ENCODE peak calls at places on chromosomes 5 and 9, in seven cellular contexts. G, M, B, L, Q, Y and H are unnamed samples.

GRCh38 chr9:134058716-134059115 is 9.1 kb downstream of the BRD3 start:
- DNase-seq in Q (peak; percentile 57), B (no peak), L (peak; percentile 31), G (peak; percentile 71), M (no peak), Y (peak; percentile 55), H (no peak)

GRCh38 chr5:143182901-143183820 is 220.3 kb downstream of the NR3C1 start:
- DNase-seq in M (peak; percentile 89), G (no peak), Y (peak; percentile 65), Q (no peak), L (peak; percentile 73), B (no peak), H (no peak)

GRCh38 chr5:150503977-150504620 is 3.8 kb upstream of the NDST1 start:
- DNase-seq in M (peak; percentile 56), Q (no peak), B (no peak), Y (peak; percentile 73), L (no peak), G (no peak), H (no peak)

GRCh38 chr5:4093970-4094369 is 498.3 kb downstream of the IRX1 start:
- DNase-seq in L (no peak), Q (no peak), G (no peak), Y (no peak), B (no peak), M (no peak), H (no peak)

GRCh38 chr5:66242050-66242449 is 98.0 kb downstream of the SREK1 start:
- DNase-seq in G (no peak), Q (no peak), Y (no peak), B (peak; percentile 14), M (no peak), L (peak; percentile 19), H (no peak)

GRCh38 chr9:96025995-96026572 is 150.6 kb downstream of the ERCC6L2 start:
- DNase-seq in Q (no peak), M (no peak), B (no peak), Y (no peak), L (no peak), G (no peak), H (no peak)

GRCh38 chr5:32504923-32505596 is 60.5 kb upstream of the ZFR start:
- DNase-seq in Q (peak; percentile 79), B (no peak), G (no peak), M (peak; percentile 96), L (peak; percentile 93), Y (peak; percentile 81), H (no peak)

GRCh38 chr9:114624656-114625055 is 13.6 kb downstream of the TMEM268 start:
- DNase-seq in G (no peak), M (no peak), Y (no peak), B (no peak), L (no peak), Q (no peak), H (no peak)

GRCh38 chr9:93091453-93092081 is 4.5 kb upstream of the CARD19 start:
- DNase-seq in L (peak; percentile 87), G (peak; percentile 55), Q (peak; percentile 94), Y (no peak), M (peak; percentile 78), B (peak; percentile 67), H (peak; percentile 62)

GRCh38 chr9:126693428-126693931 is 79.8 kb downstream of the LMX1B start:
- DNase-seq in G (no peak), B (no peak), Y (peak; percentile 36), L (no peak), Q (no peak), M (no peak), H (no peak)

GRCh38 chr5:71757590-71758543 is 38.8 kb downstream of the CARTPT start:
- DNase-seq in Y (peak; percentile 64), Q (peak; percentile 49), B (peak; percentile 54), L (peak; percentile 53), G (peak; percentile 73), M (peak; percentile 84), H (peak; percentile 75)

GRCh38 chr5:89283758-89284493 is 400.9 kb upstream of the MEF2C start:
- DNase-seq in M (no peak), G (no peak), Q (no peak), B (no peak), Y (no peak), L (no peak), H (no peak)

GRCh38 chr5:75558972-75559632 is 47.4 kb downstream of the POLK start:
- DNase-seq in Y (no peak), M (peak; percentile 66), L (no peak), B (no peak), G (no peak), Q (no peak), H (no peak)

GRCh38 chr9:87324613-87325194 is 173.0 kb upstream of the DAPK1 start:
- DNase-seq in L (peak; percentile 26), Q (peak; percentile 49), B (peak; percentile 45), G (peak; percentile 67), M (peak; percentile 86), Y (no peak), H (no peak)

GRCh38 chr5:130164966-130165365 is 260.7 kb downstream of the CHSY3 start:
- DNase-seq in B (peak; percentile 8), M (peak; percentile 77), L (peak; percentile 27), Q (no peak), G (peak; percentile 25), Y (no peak), H (no peak)

DNA sequence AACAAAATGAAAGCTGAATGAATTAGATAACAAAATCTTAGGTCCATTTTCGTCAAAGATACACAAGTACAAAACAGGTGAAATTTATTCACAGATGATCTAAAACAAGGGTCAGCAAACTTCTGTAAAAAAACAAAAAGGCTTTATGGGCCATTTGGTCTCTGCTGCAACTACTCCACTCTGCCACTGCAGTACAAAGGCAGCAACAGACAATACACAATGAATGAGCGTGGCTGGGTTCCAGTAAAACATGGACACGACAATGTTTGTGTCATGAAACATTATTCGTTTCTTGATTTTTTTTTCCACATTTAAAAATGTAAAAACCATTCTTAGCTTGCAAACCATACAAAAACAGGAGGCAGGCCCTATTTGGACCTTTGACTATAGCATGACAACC is 71.9 kb downstream of the ECPAS start:
- DNase-seq in B (no peak), G (no peak), Q (no peak), M (peak; percentile 6), Y (no peak), L (no peak), H (no peak)
- TF ChIP-seq CTCF in B (no peak), G (no peak), Q (no peak), M (no peak), Y (no peak), L (no peak), H (no peak)

DNA sequence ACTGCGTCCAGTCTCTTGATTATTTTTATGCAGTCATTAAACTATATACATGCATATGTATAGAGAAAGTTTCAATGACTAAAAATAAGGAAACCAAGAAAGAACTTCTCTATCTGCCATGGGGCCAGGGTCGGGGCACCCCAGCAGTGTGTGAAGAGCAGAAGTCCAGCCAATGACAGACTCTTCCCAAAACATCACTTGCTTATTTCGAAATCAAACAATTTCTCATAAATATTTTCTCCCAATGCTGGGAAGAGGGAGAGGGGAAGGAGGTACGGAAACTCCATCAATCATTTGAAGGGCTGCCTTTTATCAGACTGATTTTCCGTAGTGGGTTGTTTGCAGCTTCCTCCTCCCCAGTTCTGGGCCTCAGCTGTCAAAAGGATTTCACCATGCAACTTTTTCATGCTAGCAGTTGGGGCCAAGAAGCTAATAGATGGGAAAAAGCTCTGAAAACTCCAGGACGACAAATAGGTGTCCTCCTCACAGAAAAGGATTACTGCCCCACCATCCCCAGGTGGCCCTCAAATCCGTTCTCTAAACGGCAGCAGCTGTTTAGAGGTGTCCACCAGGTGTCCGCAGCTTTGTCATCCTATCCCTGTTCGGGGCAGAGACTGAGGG is 617 bp upstream of the FPGS start:
- DNase-seq in L (no peak), B (no peak), M (peak; percentile 81), Y (no peak), G (no peak), Q (no peak), H (no peak)
- TF ChIP-seq CTCF in L (peak; percentile 3), B (no peak), M (no peak), Y (no peak), G (no peak), Q (peak; percentile 22), H (no peak)

GRCh38 chr5:370311-370958 is 48.9 kb downstream of the AHRR start:
- DNase-seq in B (no peak), L (no peak), Y (no peak), Q (no peak), M (no peak), G (no peak), H (no peak)

GRCh38 chr5:370959-371810 is 49.7 kb downstream of the AHRR start:
- DNase-seq in L (no peak), Q (no peak), B (no peak), G (no peak), Y (no peak), M (no peak), H (no peak)

GRCh38 chr5:368162-369084 is 46.9 kb downstream of the AHRR start:
- DNase-seq in Y (no peak), L (peak; percentile 86), M (peak; percentile 70), G (no peak), B (no peak), Q (peak; percentile 85), H (no peak)

GRCh38 chr5:367358-368130 is 46.0 kb downstream of the AHRR start:
- DNase-seq in G (no peak), Q (no peak), Y (no peak), L (peak; percentile 15), B (no peak), M (no peak), H (no peak)

GRCh38 chr5:369151-369939 is 47.8 kb downstream of the AHRR start:
- DNase-seq in M (no peak), G (no peak), B (no peak), Y (no peak), Q (no peak), L (peak; percentile 25), H (no peak)
- TF ChIP-seq CTCF in M (no peak), G (no peak), B (no peak), Y (no peak), Q (no peak), L (no peak), H (no peak)

GRCh38 chr5:36875051-36875788 is 1.3 kb upstream of the NIPBL start:
- DNase-seq in B (peak; percentile 66), L (peak; percentile 48), M (peak; percentile 52), Y (peak; percentile 73), Q (peak; percentile 22), G (peak; percentile 27), H (peak; percentile 46)

GRCh38 chr5:36874465-36874864 is 2.1 kb upstream of the NIPBL start:
- DNase-seq in L (no peak), Q (no peak), G (no peak), B (peak; percentile 31), M (no peak), Y (no peak), H (no peak)

GRCh38 chr5:36876389-36876964 is at the start of gene NIPBL:
- DNase-seq in Y (peak; percentile 95), L (peak; percentile 90), M (peak; percentile 96), B (peak; percentile 92), Q (peak; percentile 96), G (peak; percentile 90), H (peak; percentile 88)

GRCh38 chr5:36876965-36877666 is 547 bp downstream of the NIPBL start:
- DNase-seq in G (peak; percentile 53), Q (peak; percentile 45), L (peak; percentile 59), Y (peak; percentile 85), M (peak; percentile 70), B (peak; percentile 72), H (peak; percentile 54)

DNA sequence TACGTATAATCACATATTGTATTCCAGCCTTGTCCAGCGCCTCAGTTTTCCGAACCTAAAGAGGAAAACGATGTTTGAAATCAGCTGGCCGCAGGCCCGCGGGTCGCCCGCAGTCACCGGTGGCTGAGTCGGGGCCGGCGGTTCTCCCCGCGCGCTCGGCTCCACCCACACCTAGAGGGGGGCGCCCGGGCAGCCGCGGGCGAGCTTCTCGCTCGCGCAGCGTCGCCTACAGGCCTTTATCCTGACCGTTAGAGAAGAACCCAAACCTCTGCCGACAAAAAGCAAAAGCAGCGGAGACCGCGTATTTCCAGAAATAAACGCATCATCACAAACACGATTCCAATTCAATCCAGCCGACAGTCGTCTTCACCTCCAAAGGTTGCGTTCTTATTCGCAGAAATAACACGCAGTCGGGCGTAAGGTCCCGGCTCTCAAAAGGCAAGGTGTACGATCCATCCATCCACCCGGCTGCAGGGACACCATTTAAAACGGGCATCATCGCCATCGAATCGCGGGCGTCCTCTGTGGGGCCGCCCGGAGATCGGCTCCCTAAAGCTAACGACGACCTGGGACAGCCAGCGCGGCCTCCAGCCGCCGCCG is 680 bp upstream of the NIPBL start:
- DNase-seq in L (peak; percentile 60), M (peak; percentile 81), Q (peak; percentile 72), Y (peak; percentile 89), B (peak; percentile 72), G (peak; percentile 52), H (peak; percentile 72)
- TF ChIP-seq CTCF in L (peak; percentile 28), M (peak; percentile 57), Q (peak; percentile 76), Y (peak; percentile 53), B (peak; percentile 18), G (peak; percentile 87), H (peak; percentile 26)